ENCODE peak calls at places on chromosomes 16 and 17, in seven cellular contexts. One of them, this sample, is unnamed.

GRCh38 chr17:77905766-77906165 is 52.7 kb upstream of the TNRC6C start:
- DNase-seq in esophagus squamous epithelium: no peak
- DNase-seq in H9: peak; percentile 23
- DNase-seq in Calu3: no peak
- DNase-seq in tibial nerve: no peak
- DNase-seq in prostate gland: no peak
- DNase-seq in fibroblast of pulmonary artery: no peak
- DNase-seq in this sample: peak; percentile 43

GRCh38 chr16:84511180-84511800 is 6.8 kb upstream of the MEAK7 start:
- DNase-seq in prostate gland: peak; percentile 75
- DNase-seq in Calu3: peak; percentile 85
- DNase-seq in tibial nerve: peak; percentile 90
- DNase-seq in esophagus squamous epithelium: no peak
- DNase-seq in H9: peak; percentile 84
- DNase-seq in fibroblast of pulmonary artery: peak; percentile 94
- DNase-seq in this sample: no peak

GRCh38 chr17:77286641-77287431 is 146.1 kb downstream of the SEC14L1 start:
- DNase-seq in tibial nerve: no peak
- DNase-seq in esophagus squamous epithelium: no peak
- DNase-seq in H9: no peak
- DNase-seq in prostate gland: peak; percentile 95
- DNase-seq in Calu3: peak; percentile 93
- DNase-seq in fibroblast of pulmonary artery: peak; percentile 80
- DNase-seq in this sample: no peak

GRCh38 chr17:80456465-80457235 is 19.8 kb downstream of the NPTX1 start:
- DNase-seq in fibroblast of pulmonary artery: peak; percentile 26
- DNase-seq in prostate gland: no peak
- DNase-seq in tibial nerve: no peak
- DNase-seq in H9: no peak
- DNase-seq in Calu3: no peak
- DNase-seq in esophagus squamous epithelium: no peak
- DNase-seq in this sample: no peak

GRCh38 chr17:79612468-79613194 is 1.8 kb upstream of the RBFOX3 start:
- DNase-seq in H9: peak; percentile 96
- DNase-seq in fibroblast of pulmonary artery: peak; percentile 26
- DNase-seq in esophagus squamous epithelium: no peak
- DNase-seq in tibial nerve: no peak
- DNase-seq in Calu3: peak; percentile 82
- DNase-seq in prostate gland: no peak
- DNase-seq in this sample: no peak

GRCh38 chr17:40329981-40330794 is 21.2 kb downstream of the RARA start:
- DNase-seq in tibial nerve: no peak
- DNase-seq in fibroblast of pulmonary artery: no peak
- DNase-seq in prostate gland: peak; percentile 71
- DNase-seq in H9: no peak
- DNase-seq in Calu3: no peak
- DNase-seq in esophagus squamous epithelium: no peak
- DNase-seq in this sample: no peak

GRCh38 chr16:23359092-23359760 is 57.1 kb downstream of the SCNN1B start:
- DNase-seq in tibial nerve: no peak
- DNase-seq in prostate gland: no peak
- DNase-seq in fibroblast of pulmonary artery: no peak
- DNase-seq in Calu3: no peak
- DNase-seq in H9: no peak
- DNase-seq in esophagus squamous epithelium: no peak
- DNase-seq in this sample: peak; percentile 25

GRCh38 chr17:42669705-42670198 is 7.0 kb downstream of the PLEKHH3 start:
- DNase-seq in prostate gland: no peak
- DNase-seq in tibial nerve: no peak
- DNase-seq in H9: no peak
- DNase-seq in fibroblast of pulmonary artery: no peak
- DNase-seq in esophagus squamous epithelium: no peak
- DNase-seq in Calu3: no peak
- DNase-seq in this sample: no peak

GRCh38 chr17:73062726-73063125 is 29.8 kb downstream of the SLC39A11 start:
- DNase-seq in fibroblast of pulmonary artery: no peak
- DNase-seq in esophagus squamous epithelium: no peak
- DNase-seq in prostate gland: no peak
- DNase-seq in Calu3: no peak
- DNase-seq in tibial nerve: no peak
- DNase-seq in H9: no peak
- DNase-seq in this sample: no peak

GRCh38 chr17:28327031-28327607 is 8.1 kb downstream of the TMEM97 start:
- DNase-seq in prostate gland: no peak
- DNase-seq in fibroblast of pulmonary artery: no peak
- DNase-seq in H9: peak; percentile 18
- DNase-seq in Calu3: no peak
- DNase-seq in tibial nerve: no peak
- DNase-seq in esophagus squamous epithelium: no peak
- DNase-seq in this sample: no peak

GRCh38 chr16:85523602-85524364 is 89.3 kb upstream of the GSE1 start:
- DNase-seq in esophagus squamous epithelium: no peak
- DNase-seq in prostate gland: no peak
- DNase-seq in Calu3: peak; percentile 58
- DNase-seq in fibroblast of pulmonary artery: peak; percentile 34
- DNase-seq in H9: peak; percentile 79
- DNase-seq in tibial nerve: no peak
- DNase-seq in this sample: no peak

GRCh38 chr16:71230122-71230845 is at the start of gene HYDIN:
- DNase-seq in fibroblast of pulmonary artery: peak; percentile 44
- DNase-seq in Calu3: peak; percentile 94
- DNase-seq in tibial nerve: no peak
- DNase-seq in prostate gland: peak; percentile 55
- DNase-seq in H9: peak; percentile 95
- DNase-seq in esophagus squamous epithelium: no peak
- DNase-seq in this sample: peak; percentile 86

GRCh38 chr17:49362723-49363117 is 670 bp upstream of the ZNF652 start:
- DNase-seq in esophagus squamous epithelium: no peak
- DNase-seq in Calu3: no peak
- DNase-seq in fibroblast of pulmonary artery: no peak
- DNase-seq in prostate gland: no peak
- DNase-seq in H9: no peak
- DNase-seq in tibial nerve: no peak
- DNase-seq in this sample: no peak

GRCh38 chr17:76901542-76902197 is 33.5 kb downstream of the MGAT5B start:
- DNase-seq in prostate gland: peak; percentile 53
- DNase-seq in Calu3: no peak
- DNase-seq in fibroblast of pulmonary artery: no peak
- DNase-seq in tibial nerve: no peak
- DNase-seq in esophagus squamous epithelium: no peak
- DNase-seq in H9: no peak
- DNase-seq in this sample: no peak

GRCh38 chr17:3552916-3553315 is 4.7 kb downstream of the TRPV3 start:
- DNase-seq in prostate gland: no peak
- DNase-seq in Calu3: no peak
- DNase-seq in H9: peak; percentile 25
- DNase-seq in esophagus squamous epithelium: no peak
- DNase-seq in fibroblast of pulmonary artery: no peak
- DNase-seq in tibial nerve: no peak
- DNase-seq in this sample: no peak

GRCh38 chr16:80198265-80198994 is 342.4 kb upstream of the DYNLRB2 start:
- DNase-seq in H9: no peak
- DNase-seq in Calu3: no peak
- DNase-seq in prostate gland: no peak
- DNase-seq in fibroblast of pulmonary artery: peak; percentile 16
- DNase-seq in tibial nerve: no peak
- DNase-seq in esophagus squamous epithelium: no peak
- DNase-seq in this sample: no peak

GRCh38 chr16:54171855-54172537 is 114.6 kb downstream of the IRX3 start:
- DNase-seq in prostate gland: no peak
- DNase-seq in fibroblast of pulmonary artery: peak; percentile 38
- DNase-seq in esophagus squamous epithelium: no peak
- DNase-seq in Calu3: peak; percentile 43
- DNase-seq in H9: no peak
- DNase-seq in tibial nerve: no peak
- DNase-seq in this sample: no peak

DNA sequence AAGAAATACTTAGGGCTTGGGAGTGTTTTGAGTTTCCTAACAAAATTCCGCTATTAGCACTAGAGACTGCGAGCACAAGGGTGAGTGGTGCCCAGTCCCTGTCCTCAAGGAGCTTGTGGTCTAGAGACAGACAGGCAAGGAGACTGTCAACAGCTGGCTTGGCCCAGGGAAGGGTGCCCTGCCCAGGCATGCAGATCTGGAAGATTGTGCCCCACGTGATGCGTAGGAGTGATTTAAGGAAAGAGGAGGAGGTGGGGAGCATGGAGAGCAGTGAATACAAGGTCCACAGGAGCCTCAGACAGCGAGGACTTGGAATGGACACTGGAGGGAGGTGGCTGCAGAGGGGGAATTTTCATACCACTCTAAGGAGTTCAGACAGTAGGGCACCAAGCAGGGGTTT is 25.0 kb downstream of the SCPEP1 start:
- DNase-seq in prostate gland: no peak
- DNase-seq in esophagus squamous epithelium: no peak
- DNase-seq in tibial nerve: no peak
- DNase-seq in Calu3: no peak
- DNase-seq in fibroblast of pulmonary artery: no peak
- DNase-seq in H9: no peak
- DNase-seq in this sample: no peak
- TF ChIP-seq CTCF in prostate gland: no peak
- TF ChIP-seq CTCF in esophagus squamous epithelium: no peak
- TF ChIP-seq CTCF in tibial nerve: no peak
- TF ChIP-seq CTCF in Calu3: no peak
- TF ChIP-seq CTCF in fibroblast of pulmonary artery: no peak
- TF ChIP-seq CTCF in H9: no peak
- TF ChIP-seq CTCF in this sample: no peak

GRCh38 chr16:57299009-57299718 is 14.7 kb upstream of the PLLP start:
- DNase-seq in Calu3: peak; percentile 73
- DNase-seq in esophagus squamous epithelium: no peak
- DNase-seq in H9: no peak
- DNase-seq in prostate gland: no peak
- DNase-seq in tibial nerve: no peak
- DNase-seq in fibroblast of pulmonary artery: no peak
- DNase-seq in this sample: no peak

GRCh38 chr16:57297856-57298255 is 13.4 kb upstream of the PLLP start:
- DNase-seq in H9: peak; percentile 47
- DNase-seq in esophagus squamous epithelium: no peak
- DNase-seq in tibial nerve: no peak
- DNase-seq in prostate gland: no peak
- DNase-seq in Calu3: no peak
- DNase-seq in fibroblast of pulmonary artery: no peak
- DNase-seq in this sample: no peak

GRCh38 chr16:57301126-57301817 is 16.8 kb upstream of the PLLP start:
- DNase-seq in fibroblast of pulmonary artery: no peak
- DNase-seq in Calu3: no peak
- DNase-seq in prostate gland: no peak
- DNase-seq in tibial nerve: peak; percentile 21
- DNase-seq in H9: no peak
- DNase-seq in esophagus squamous epithelium: no peak
- DNase-seq in this sample: peak; percentile 87

GRCh38 chr16:57300387-57301125 is 16.1 kb upstream of the PLLP start:
- DNase-seq in tibial nerve: peak; percentile 100
- DNase-seq in fibroblast of pulmonary artery: peak; percentile 99
- DNase-seq in H9: peak; percentile 99
- DNase-seq in prostate gland: peak; percentile 100
- DNase-seq in esophagus squamous epithelium: peak; percentile 92
- DNase-seq in Calu3: peak; percentile 98
- DNase-seq in this sample: peak; percentile 99

GRCh38 chr16:57299719-57300386 is 15.4 kb upstream of the PLLP start:
- DNase-seq in prostate gland: peak; percentile 88
- DNase-seq in esophagus squamous epithelium: peak; percentile 29
- DNase-seq in Calu3: peak; percentile 93
- DNase-seq in fibroblast of pulmonary artery: peak; percentile 97
- DNase-seq in tibial nerve: peak; percentile 93
- DNase-seq in H9: peak; percentile 93
- DNase-seq in this sample: peak; percentile 85
- TF ChIP-seq CTCF in prostate gland: peak; percentile 66
- TF ChIP-seq CTCF in esophagus squamous epithelium: peak; percentile 35
- TF ChIP-seq CTCF in Calu3: peak; percentile 23
- TF ChIP-seq CTCF in fibroblast of pulmonary artery: no peak
- TF ChIP-seq CTCF in tibial nerve: peak; percentile 86
- TF ChIP-seq CTCF in H9: peak; percentile 36
- TF ChIP-seq CTCF in this sample: peak; percentile 67

DNA sequence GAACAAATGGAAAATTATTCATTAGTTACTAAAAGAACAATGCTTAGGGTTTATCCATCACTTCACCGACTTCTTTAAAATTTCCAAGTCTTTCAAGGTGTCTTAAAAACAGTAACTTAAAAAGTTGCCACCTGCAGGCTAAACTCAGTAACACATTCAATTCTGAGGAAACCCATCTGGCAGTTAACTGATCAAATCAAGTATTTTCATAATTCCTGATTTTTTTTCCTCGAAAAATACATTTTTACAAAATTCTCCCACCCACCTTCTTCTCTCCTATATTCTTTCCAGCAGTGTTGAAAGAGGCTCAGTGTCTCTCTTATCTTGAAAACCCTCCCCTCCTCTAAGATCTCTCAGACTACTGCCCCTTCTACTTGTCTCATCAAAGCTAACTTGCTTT is 29.9 kb downstream of the PARN start:
- DNase-seq in tibial nerve: peak; percentile 34
- DNase-seq in fibroblast of pulmonary artery: peak; percentile 61
- DNase-seq in esophagus squamous epithelium: no peak
- DNase-seq in Calu3: peak; percentile 30
- DNase-seq in prostate gland: no peak
- DNase-seq in H9: no peak
- DNase-seq in this sample: no peak
- TF ChIP-seq CTCF in tibial nerve: no peak
- TF ChIP-seq CTCF in fibroblast of pulmonary artery: peak; percentile 52
- TF ChIP-seq CTCF in esophagus squamous epithelium: no peak
- TF ChIP-seq CTCF in Calu3: peak; percentile 44
- TF ChIP-seq CTCF in prostate gland: peak; percentile 58
- TF ChIP-seq CTCF in H9: peak; percentile 67
- TF ChIP-seq CTCF in this sample: peak; percentile 81

GRCh38 chr16:83066881-83067280 is 440.1 kb downstream of the CDH13 start:
- DNase-seq in H9: no peak
- DNase-seq in fibroblast of pulmonary artery: no peak
- DNase-seq in esophagus squamous epithelium: no peak
- DNase-seq in Calu3: no peak
- DNase-seq in tibial nerve: no peak
- DNase-seq in prostate gland: no peak
- DNase-seq in this sample: no peak

GRCh38 chr16:83066011-83066410 is 439.2 kb downstream of the CDH13 start:
- DNase-seq in fibroblast of pulmonary artery: no peak
- DNase-seq in H9: no peak
- DNase-seq in Calu3: no peak
- DNase-seq in esophagus squamous epithelium: no peak
- DNase-seq in prostate gland: no peak
- DNase-seq in tibial nerve: no peak
- DNase-seq in this sample: no peak

GRCh38 chr16:83070416-83071199 is 443.8 kb downstream of the CDH13 start:
- DNase-seq in Calu3: no peak
- DNase-seq in tibial nerve: no peak
- DNase-seq in esophagus squamous epithelium: no peak
- DNase-seq in H9: no peak
- DNase-seq in fibroblast of pulmonary artery: no peak
- DNase-seq in prostate gland: no peak
- DNase-seq in this sample: no peak

DNA sequence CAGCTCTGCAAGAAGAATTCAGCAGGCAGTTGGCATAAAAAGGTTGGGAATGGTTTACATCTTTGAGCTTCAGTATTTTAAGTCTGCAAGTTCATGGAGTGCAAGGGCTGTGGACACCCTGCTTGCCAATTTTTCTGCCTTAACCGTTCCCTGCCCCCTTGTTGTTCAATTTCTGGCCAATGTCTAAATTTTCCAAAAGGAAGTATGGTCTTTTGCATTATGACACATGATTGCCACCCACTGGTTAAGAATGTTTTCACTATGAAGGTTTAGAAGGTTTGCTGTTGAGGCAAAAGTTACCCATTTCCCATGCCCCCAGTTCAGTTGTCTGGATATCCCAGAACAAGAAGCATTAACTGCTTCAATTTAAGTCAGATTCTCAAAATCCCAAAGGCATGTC is 441.9 kb downstream of the CDH13 start:
- DNase-seq in prostate gland: no peak
- DNase-seq in tibial nerve: no peak
- DNase-seq in esophagus squamous epithelium: no peak
- DNase-seq in H9: no peak
- DNase-seq in Calu3: no peak
- DNase-seq in fibroblast of pulmonary artery: peak; percentile 78
- DNase-seq in this sample: no peak
- TF ChIP-seq CTCF in prostate gland: no peak
- TF ChIP-seq CTCF in tibial nerve: no peak
- TF ChIP-seq CTCF in esophagus squamous epithelium: no peak
- TF ChIP-seq CTCF in H9: no peak
- TF ChIP-seq CTCF in Calu3: no peak
- TF ChIP-seq CTCF in fibroblast of pulmonary artery: peak; percentile 51
- TF ChIP-seq CTCF in this sample: peak; percentile 80